ENCODE peak calls at places on chromosomes 6 and 20, in seven cellular contexts. A is Peyer's patch; V is mammary epithelial cell; Q is ascending aorta; X is psoas muscle; K is CD8-positive, alpha-beta T cell; C is neuronal stem cell. T is an unnamed sample. For H3K4me1, the result is how much of the 10 kb centered on the place peaks cover.

GRCh38 chr6:101236709-101237108 is 156.8 kb upstream of the GRIK2 start:
- DNase-seq in C (no peak), K (no peak), X (no peak), A (no peak), Q (no peak), V (no peak), T (no peak)

GRCh38 chr20:32980131-32980941 is 23.9 kb downstream of the SUN5 start:
- DNase-seq in K (no peak), X (no peak), C (no peak), V (no peak), Q (no peak), A (peak), T (no peak)

GRCh38 chr20:38665094-38665493 is 59.2 kb upstream of the SLC32A1 start:
- DNase-seq in V (no peak), Q (no peak), X (no peak), A (no peak), K (no peak), C (no peak), T (no peak)

GRCh38 chr6:150056916-150057315 is 12.0 kb downstream of the ULBP3 start:
- DNase-seq in K (no peak), V (no peak), X (no peak), Q (no peak), C (no peak), A (no peak), T (no peak)

GRCh38 chr6:35078896-35079295 is 62.2 kb downstream of the TCP11 start:
- DNase-seq in C (no peak), K (no peak), V (no peak), X (no peak), A (peak), Q (peak), T (no peak)

GRCh38 chr6:20310185-20310584 is 91.5 kb upstream of the E2F3 start:
- DNase-seq in K (no peak), A (no peak), C (no peak), X (no peak), V (no peak), Q (no peak), T (no peak)

GRCh38 chr20:45993197-45993951 is 15.3 kb upstream of the MMP9 start:
- DNase-seq in A (peak), Q (no peak), K (no peak), C (no peak), X (no peak), V (peak), T (no peak)

GRCh38 chr6:155543141-155543870 is 87.7 kb upstream of the NOX3 start:
- DNase-seq in K (no peak), C (no peak), A (no peak), X (no peak), V (no peak), Q (no peak), T (no peak)

GRCh38 chr6:32430179-32430578 is 9.5 kb upstream of the HLA-DRA start:
- DNase-seq in X (no peak), Q (no peak), K (no peak), C (no peak), A (peak), V (no peak), T (no peak)

DNA sequence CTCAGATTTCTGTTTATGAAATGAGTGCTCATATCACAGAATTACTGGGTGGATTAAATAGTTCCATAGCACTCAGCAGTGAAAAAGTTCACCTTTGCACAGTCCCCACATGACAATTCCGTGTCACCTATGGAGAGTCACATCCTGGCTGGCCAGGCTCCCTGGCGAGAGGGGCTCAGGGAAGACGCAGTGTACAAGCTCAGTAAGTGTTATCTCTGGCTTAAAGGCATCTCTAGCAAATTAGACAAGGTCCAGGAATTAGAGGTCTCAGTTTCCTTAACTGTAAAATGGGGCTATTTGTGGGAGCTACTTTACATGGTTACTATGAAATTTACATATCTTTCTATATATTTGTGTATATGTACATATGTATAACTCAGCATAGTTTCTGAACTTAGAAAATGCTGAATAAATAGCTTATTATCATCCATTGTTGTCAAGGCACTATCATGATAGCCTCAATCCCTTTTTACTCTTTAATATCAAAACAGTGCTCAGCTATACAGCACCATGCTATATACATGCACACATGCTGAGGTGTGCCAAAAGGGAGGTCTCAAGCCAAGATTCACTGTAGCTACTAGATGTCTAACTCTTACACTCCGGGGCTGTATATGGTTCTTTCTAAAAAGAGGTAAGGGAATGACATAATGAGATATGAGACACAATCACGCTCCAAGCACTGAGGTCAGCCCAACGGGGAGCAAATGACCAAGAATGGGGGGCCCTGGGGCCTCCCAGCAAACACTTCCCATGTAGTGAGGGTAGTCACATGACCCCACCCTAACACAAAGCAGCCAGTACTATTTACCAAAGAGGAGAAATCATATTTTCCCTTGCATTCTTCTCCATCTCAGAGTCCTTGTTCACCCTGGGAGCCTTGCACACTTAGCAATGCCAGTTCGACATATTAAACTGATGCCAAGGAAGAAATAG is 59.4 kb downstream of the SLC22A23 start:
- DNase-seq in A (no peak), K (no peak), V (no peak), X (no peak), Q (peak), C (no peak), T (no peak)
- H3K4me1 ChIP-seq in A (under half), K (under half), V (under half), X (under half), Q (under half), C (under half), T (under half)

GRCh38 chr6:50823130-50823920 is 4.7 kb downstream of the TFAP2B start:
- DNase-seq in C (no peak), X (no peak), Q (no peak), K (no peak), V (no peak), A (no peak), T (peak)

GRCh38 chr6:50826803-50827202 is 8.1 kb downstream of the TFAP2B start:
- DNase-seq in C (no peak), X (no peak), V (no peak), A (no peak), Q (no peak), K (no peak), T (no peak)

GRCh38 chr6:50826037-50826761 is 7.5 kb downstream of the TFAP2B start:
- DNase-seq in C (no peak), K (no peak), V (no peak), A (no peak), X (no peak), Q (no peak), T (no peak)

GRCh38 chr6:50824505-50824904 is 5.8 kb downstream of the TFAP2B start:
- DNase-seq in C (no peak), Q (no peak), X (no peak), A (no peak), V (no peak), K (no peak), T (no peak)

DNA sequence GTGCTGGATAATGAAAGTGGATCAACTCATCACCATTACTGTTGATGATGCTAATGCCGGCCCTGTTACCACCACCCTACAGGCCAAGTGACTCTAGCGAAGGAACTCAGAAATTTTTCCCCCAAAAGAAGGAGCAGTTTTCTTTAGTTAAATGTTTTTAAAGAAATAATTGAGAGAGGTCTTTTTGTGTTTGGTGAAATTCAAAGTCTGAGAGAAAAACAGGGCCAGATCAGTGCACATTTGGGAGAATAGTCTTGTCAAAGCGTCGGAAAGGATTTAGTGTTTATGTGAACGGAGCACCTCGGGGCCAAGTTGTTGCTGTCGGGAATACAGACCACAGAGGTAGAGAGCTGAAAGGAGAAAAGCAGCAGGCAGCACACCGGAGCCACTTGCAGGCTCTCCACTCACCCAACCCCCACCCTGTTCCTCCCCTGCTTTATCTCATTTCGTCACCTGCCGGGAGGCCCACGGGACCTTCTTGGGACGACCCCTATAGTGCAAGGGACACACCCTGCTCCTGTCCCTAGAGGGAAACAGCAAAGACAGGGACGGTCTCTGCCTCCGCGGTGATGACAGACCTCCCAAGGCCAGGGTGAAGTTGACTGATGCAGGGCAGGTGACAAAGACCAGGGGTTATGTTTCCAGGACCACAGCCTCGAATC is 6.8 kb downstream of the TFAP2B start:
- DNase-seq in X (no peak), A (no peak), V (no peak), K (no peak), C (no peak), Q (no peak), T (no peak)
- H3K4me3 ChIP-seq in X (no peak), A (no peak), V (no peak), K (no peak), C (no peak), Q (no peak), T (no peak)

DNA sequence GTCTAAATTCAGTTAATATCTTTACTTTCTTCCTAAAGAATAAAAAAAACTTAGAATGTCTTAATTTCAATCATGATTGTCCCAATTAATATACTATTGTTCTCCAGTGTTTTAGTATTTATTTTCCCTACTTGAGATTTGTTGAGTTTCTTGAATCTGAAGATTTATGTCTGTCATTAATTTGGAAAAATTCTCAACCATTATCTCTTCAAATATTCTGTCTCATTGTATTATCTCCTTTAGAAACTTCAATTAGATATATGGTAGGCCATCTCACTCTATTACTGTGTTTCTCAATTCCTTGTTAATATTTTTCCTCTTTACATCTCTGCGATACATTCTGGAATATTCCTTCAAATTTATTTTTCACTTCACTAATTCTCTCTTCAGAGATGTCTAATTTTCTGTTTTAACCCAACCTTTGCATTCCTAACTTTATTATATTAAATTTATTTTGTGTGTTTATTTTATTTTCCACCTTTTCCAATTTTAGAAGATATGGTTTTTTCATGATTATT is 268.6 kb downstream of the QKI start:
- DNase-seq in Q (no peak), V (no peak), A (no peak), K (no peak), C (no peak), X (no peak), T (no peak)
- H3K4me1 ChIP-seq in Q (under half), V (under half), A (under half), K (under half), C (under half), X (under half), T (under half)

GRCh38 chr20:53623454-53624206 is 30.0 kb upstream of the ZNF217 start:
- DNase-seq in K (no peak), X (peak), C (peak), A (peak), V (peak), Q (peak), T (peak)

GRCh38 chr20:53626584-53626983 is 32.9 kb upstream of the ZNF217 start:
- DNase-seq in V (no peak), K (no peak), A (no peak), Q (peak), X (no peak), C (no peak), T (no peak)

GRCh38 chr20:53622247-53623114 is 28.8 kb upstream of the ZNF217 start:
- DNase-seq in C (no peak), A (no peak), Q (peak), V (no peak), K (no peak), X (no peak), T (no peak)

GRCh38 chr20:53621482-53622246 is 28.0 kb upstream of the ZNF217 start:
- DNase-seq in X (peak), V (peak), Q (peak), K (no peak), A (peak), C (no peak), T (no peak)

GRCh38 chr20:53623127-53623453 is 29.5 kb upstream of the ZNF217 start:
- DNase-seq in A (no peak), C (no peak), K (no peak), X (no peak), V (no peak), Q (no peak), T (no peak)
- H3K4me3 ChIP-seq in A (peak), C (peak), K (peak), X (peak), V (no peak), Q (peak), T (peak)

GRCh38 chr6:120935007-120935406 is 399.3 kb downstream of the TBC1D32 start:
- DNase-seq in Q (no peak), A (no peak), K (no peak), C (no peak), V (no peak), X (no peak), T (no peak)

GRCh38 chr6:120938164-120938875 is 396.0 kb downstream of the TBC1D32 start:
- DNase-seq in A (no peak), X (no peak), Q (no peak), K (no peak), C (no peak), V (no peak), T (no peak)

GRCh38 chr6:120938876-120939231 is 395.4 kb downstream of the TBC1D32 start:
- DNase-seq in A (no peak), X (no peak), V (no peak), C (no peak), Q (no peak), K (no peak), T (no peak)

GRCh38 chr6:120935908-120936307 is 398.4 kb downstream of the TBC1D32 start:
- DNase-seq in K (no peak), Q (no peak), V (no peak), X (no peak), C (no peak), A (no peak), T (no peak)
- H3K4me1 ChIP-seq in K (under half), Q (under half), V (under half), X (under half), C (under half), A (under half), T (under half)

GRCh38 chr6:46453221-46453620 is 38.0 kb downstream of the RCAN2 start:
- DNase-seq in A (no peak), C (no peak), K (no peak), Q (no peak), X (no peak), V (peak), T (no peak)
- H3K4me3 ChIP-seq in A (no peak), C (no peak), K (no peak), Q (peak), X (no peak), V (no peak), T (no peak)